ENCODE peak calls at places on chromosomes 6 and 20, in four cellular contexts. M, D, P and G are unnamed samples.

GRCh38 chr6:38552136-38552535 is 87.6 kb downstream of the BTBD9 start:
- DNase-seq in M (no peak), D (no peak), P (no peak), G (no peak)

GRCh38 chr20:45998337-45998736 is 10.4 kb upstream of the MMP9 start:
- DNase-seq in M (no peak), D (no peak), P (no peak), G (no peak)

GRCh38 chr6:155228549-155229166 is 35.2 kb upstream of the CLDN20 start:
- DNase-seq in M (no peak), D (no peak), P (peak; percentile 91), G (no peak)

GRCh38 chr6:85348643-85349042 is 101.2 kb upstream of the NT5E start:
- DNase-seq in M (no peak), D (no peak), P (no peak), G (no peak)

GRCh38 chr6:75204959-75205775 is 686 bp downstream of the COL12A1 start:
- DNase-seq in M (peak; percentile 52), D (no peak), P (peak; percentile 82), G (no peak)

GRCh38 chr20:18005990-18006364 is 37.2 kb downstream of the MGME1 start:
- DNase-seq in M (no peak), D (no peak), P (no peak), G (no peak)

GRCh38 chr20:20953738-20954657 is 152.2 kb downstream of the LINC00237 start:
- DNase-seq in M (no peak), D (no peak), P (no peak), G (no peak)

GRCh38 chr6:153591165-153591564 is 447.9 kb upstream of the OPRM1 start:
- DNase-seq in M (no peak), D (no peak), P (no peak), G (no peak)

GRCh38 chr6:113630738-113631535 is 226.2 kb upstream of the MARCKS start:
- DNase-seq in M (peak; percentile 16), D (no peak), P (peak; percentile 70), G (peak; percentile 88)

GRCh38 chr6:149513915-149514314 is 29.1 kb upstream of the ZC3H12D start:
- DNase-seq in M (no peak), D (no peak), P (no peak), G (no peak)

GRCh38 chr6:73131706-73132105 is 93.6 kb downstream of the KHDC1L start:
- DNase-seq in M (peak; percentile 32), D (no peak), P (peak; percentile 8), G (no peak)

GRCh38 chr6:17971128-17972073 is 16.0 kb downstream of the KIF13A start:
- DNase-seq in M (peak; percentile 81), D (no peak), P (peak; percentile 82), G (no peak)

GRCh38 chr6:135075018-135075417 is 20.4 kb upstream of the HBS1L start:
- DNase-seq in M (no peak), D (no peak), P (no peak), G (no peak)

GRCh38 chr20:17562804-17563305 is 7.0 kb upstream of the DSTN start:
- DNase-seq in M (peak; percentile 31), D (no peak), P (peak; percentile 88), G (no peak)

GRCh38 chr6:159973951-159974350 is 5.1 kb downstream of the IGF2R start:
- DNase-seq in M (peak; percentile 73), D (no peak), P (peak; percentile 65), G (no peak)

GRCh38 chr6:149026530-149026942 is 279.7 kb downstream of the UST start:
- DNase-seq in M (peak; percentile 82), D (no peak), P (peak; percentile 86), G (no peak)

GRCh38 chr6:20403766-20404640 is 2.3 kb downstream of the E2F3 start:
- DNase-seq in M (peak; percentile 64), D (peak; percentile 4), P (peak; percentile 63), G (no peak)

GRCh38 chr6:123352279-123352678 is 284.5 kb downstream of the TRDN start:
- DNase-seq in M (no peak), D (no peak), P (no peak), G (no peak)

GRCh38 chr6:35062676-35063574 is 78.2 kb downstream of the TCP11 start:
- DNase-seq in M (no peak), D (no peak), P (no peak), G (no peak)

GRCh38 chr6:158795516-158795915 is 23.7 kb downstream of the EZR start:
- DNase-seq in M (no peak), D (no peak), P (no peak), G (no peak)

GRCh38 chr6:108960601-108961000 is 112.4 kb downstream of the ARMC2 start:
- DNase-seq in M (no peak), D (no peak), P (peak; percentile 63), G (no peak)

GRCh38 chr6:111978826-111979225 is 75.1 kb upstream of the CCN6 start:
- DNase-seq in M (no peak), D (no peak), P (no peak), G (no peak)

GRCh38 chr6:140340795-140341194 is 966.3 kb upstream of the CITED2 start:
- DNase-seq in M (no peak), D (no peak), P (no peak), G (no peak)

GRCh38 chr6:10412165-10412947 is 2.5 kb downstream of the TFAP2A start:
- DNase-seq in M (peak; percentile 84), D (no peak), P (peak; percentile 78), G (no peak)

GRCh38 chr6:2877057-2877882 is 25.8 kb downstream of the SERPINB9 start:
- DNase-seq in M (peak; percentile 59), D (no peak), P (peak; percentile 78), G (peak; percentile 59)

GRCh38 chr20:16256981-16257380 is 316.3 kb downstream of the KIF16B start:
- DNase-seq in M (no peak), D (no peak), P (no peak), G (no peak)

GRCh38 chr20:4130404-4131189 is 115.2 kb upstream of the RNF24 start:
- DNase-seq in M (peak; percentile 90), D (peak; percentile 81), P (peak; percentile 54), G (no peak)

GRCh38 chr20:7285918-7286556 is 518.6 kb downstream of the BMP2 start:
- DNase-seq in M (peak; percentile 92), D (peak; percentile 76), P (peak; percentile 93), G (peak; percentile 29)

GRCh38 chr6:4929319-4929718 is 74.5 kb downstream of the RPP40 start:
- DNase-seq in M (no peak), D (no peak), P (peak; percentile 49), G (no peak)

GRCh38 chr6:2961971-2962370 is 9.4 kb downstream of the SERPINB6 start:
- DNase-seq in M (peak; percentile 19), D (no peak), P (no peak), G (no peak)

GRCh38 chr20:49318091-49318429 is 40.2 kb upstream of the ZNFX1 start:
- DNase-seq in M (no peak), D (no peak), P (no peak), G (no peak)

GRCh38 chr20:1190847-1191246 is 6.1 kb upstream of the TMEM74B start:
- DNase-seq in M (no peak), D (no peak), P (no peak), G (no peak)

GRCh38 chr6:44254957-44255808 is 2.1 kb downstream of the SLC35B2 start:
- DNase-seq in M (peak; percentile 35), D (no peak), P (no peak), G (no peak)

GRCh38 chr6:52524921-52525320 is 51.9 kb downstream of the TRAM2 start:
- DNase-seq in M (no peak), D (no peak), P (no peak), G (no peak)

GRCh38 chr6:52522655-52523054 is 54.2 kb downstream of the TRAM2 start:
- DNase-seq in M (no peak), D (peak; percentile 38), P (peak; percentile 54), G (no peak)

GRCh38 chr6:52519618-52520017 is 57.2 kb downstream of the TRAM2 start:
- DNase-seq in M (no peak), D (no peak), P (no peak), G (no peak)

GRCh38 chr6:52523363-52524207 is 53.3 kb downstream of the TRAM2 start:
- DNase-seq in M (no peak), D (no peak), P (no peak), G (no peak)

DNA sequence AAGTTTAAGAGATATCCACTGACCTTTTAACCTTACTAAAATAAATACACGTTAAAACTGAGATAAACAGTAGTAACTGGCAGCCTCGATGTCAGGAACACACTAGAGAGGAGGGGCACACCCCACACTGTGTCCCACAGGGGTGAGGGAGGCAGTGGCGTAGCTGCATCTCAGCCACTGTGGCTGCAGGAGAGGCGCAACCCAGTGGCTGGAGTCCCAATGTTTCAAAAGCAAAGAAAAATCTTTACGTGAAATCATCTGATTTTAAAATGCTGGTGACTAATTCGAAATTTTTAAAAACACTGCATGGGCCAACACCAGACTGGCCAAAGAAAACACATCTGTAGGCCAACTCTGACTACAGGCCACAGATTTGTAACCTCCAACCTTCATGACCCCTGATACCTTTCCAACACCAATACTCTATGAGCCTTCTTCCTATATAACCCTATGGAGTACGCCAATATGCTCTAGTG is 54.7 kb downstream of the TRAM2 start:
- DNase-seq in M (no peak), D (no peak), P (peak; percentile 77), G (no peak)
- TF ChIP-seq CTCF in M (no peak), D (no peak), P (no peak), G (no peak)

DNA sequence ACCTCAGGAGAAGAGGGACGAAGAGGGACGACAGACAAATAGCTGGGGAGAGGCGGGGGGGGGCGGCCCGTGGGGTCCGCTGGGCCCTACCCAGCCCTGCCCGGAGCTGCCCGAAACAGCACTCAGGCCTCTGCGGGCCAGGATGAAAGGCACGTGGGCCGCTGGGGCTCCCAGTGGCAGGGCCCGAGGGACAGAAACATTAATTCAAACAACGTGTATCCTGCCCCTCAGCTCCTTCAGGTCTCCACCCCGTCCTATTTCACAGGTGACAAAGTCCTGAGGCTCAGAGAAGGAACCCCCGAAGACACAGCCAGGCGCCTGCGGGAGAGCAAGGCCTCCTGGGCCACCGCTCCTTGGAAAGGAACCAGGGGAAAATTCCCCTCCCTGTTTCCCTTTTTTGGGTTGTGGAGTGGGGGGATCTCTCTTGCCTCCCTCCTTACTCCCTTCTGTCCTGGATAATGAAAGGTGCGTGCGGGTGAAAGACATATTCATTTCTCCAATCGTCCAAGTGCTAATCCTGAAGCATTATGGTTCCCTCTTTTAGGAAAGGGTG is 93.3 kb downstream of the RNASET2 start:
- DNase-seq in M (no peak), D (no peak), P (no peak), G (no peak)
- H3K4me3 ChIP-seq in M (peak overlapping the region; percentile 53), D (peak overlapping the region; percentile 46), P (no peak overlapping the region), G (peak overlapping the region; percentile 59)

GRCh38 chr6:161444464-161444863 is 170.6 kb upstream of the AGPAT4 start:
- DNase-seq in M (no peak), D (no peak), P (no peak), G (no peak)
- TF ChIP-seq CTCF in M (no peak), D (no peak), P (no peak), G (peak; percentile 49)

GRCh38 chr6:1622851-1623768 is 13.4 kb downstream of the FOXC1 start:
- DNase-seq in M (no peak), D (no peak), P (no peak), G (no peak)
- H3K4me3 ChIP-seq in M (no peak overlapping the region), D (no peak overlapping the region), P (no peak overlapping the region), G (peak overlapping the region; percentile 87)

GRCh38 chr6:168886306-168886854 is 367.3 kb downstream of the THBS2 start:
- DNase-seq in M (no peak), D (no peak), P (no peak), G (no peak)

GRCh38 chr6:168886964-168887363 is 366.7 kb downstream of the THBS2 start:
- DNase-seq in M (no peak), D (no peak), P (no peak), G (no peak)

GRCh38 chr6:168887621-168888020 is 366.0 kb downstream of the THBS2 start:
- DNase-seq in M (no peak), D (no peak), P (no peak), G (no peak)

GRCh38 chr6:168888786-168889345 is 364.8 kb downstream of the THBS2 start:
- DNase-seq in M (no peak), D (no peak), P (no peak), G (no peak)

GRCh38 chr6:168888102-168888501 is 365.5 kb downstream of the THBS2 start:
- DNase-seq in M (no peak), D (no peak), P (no peak), G (no peak)
- TF ChIP-seq CTCF in M (no peak), D (no peak), P (no peak), G (no peak)